ENCODE peak calls at places on chromosomes 6 and 20, in nine cellular contexts. Q is pancreas, Z is lower lobe of right lung, V is GM13977, E is glutamatergic neuron, H is PC-9, K is stomach, Y is endodermal cell, O is BJ. T is an unnamed sample.

GRCh38 chr6:24667378-24667803 is 514 bp downstream of the ACOT13 start:
- DNase-seq in Q (no peak), Z (no peak), V (peak; percentile 12), E (no peak), H (no peak), K (no peak), Y (no peak), O (no peak), T (peak; percentile 20)

GRCh38 chr6:25889877-25890853 is 16.1 kb upstream of the SLC17A3 start:
- DNase-seq in Q (no peak), Z (no peak), V (no peak), E (peak; percentile 19), H (peak; percentile 42), K (no peak), Y (peak; percentile 64), O (no peak), T (no peak)

GRCh38 chr6:137810554-137811120 is 56.4 kb upstream of the TNFAIP3 start:
- DNase-seq in Q (no peak), Z (no peak), V (no peak), E (no peak), H (no peak), K (no peak), Y (no peak), O (no peak), T (no peak)

GRCh38 chr6:1182722-1183521 is 129.0 kb upstream of the FOXQ1 start:
- DNase-seq in Q (no peak), Z (no peak), V (no peak), E (no peak), H (no peak), K (peak; percentile 54), Y (no peak), O (no peak), T (no peak)

GRCh38 chr20:40545478-40545877 is 143.6 kb downstream of the MAFB start:
- DNase-seq in Q (no peak), Z (no peak), V (no peak), E (no peak), H (no peak), K (no peak), Y (no peak), O (no peak), T (no peak)

GRCh38 chr6:130749402-130749801 is 77.8 kb upstream of the SMLR1 start:
- DNase-seq in Q (no peak), Z (no peak), V (no peak), E (no peak), H (no peak), K (no peak), Y (peak; percentile 60), O (no peak), T (no peak)

GRCh38 chr6:146948790-146949342 is 255.4 kb upstream of the STXBP5 start:
- DNase-seq in Q (no peak), Z (no peak), V (no peak), E (no peak), H (no peak), K (no peak), Y (no peak), O (no peak), T (no peak)

GRCh38 chr20:10673176-10673830 is 496 bp downstream of the JAG1 start:
- DNase-seq in Q (peak; percentile 85), Z (peak; percentile 59), V (peak; percentile 55), E (peak; percentile 58), H (peak; percentile 27), K (peak; percentile 42), Y (peak; percentile 75), O (no peak), T (peak; percentile 41)

GRCh38 chr6:3329491-3330051 is 70.8 kb downstream of the PSMG4 start:
- DNase-seq in Q (peak; percentile 89), Z (no peak), V (no peak), E (peak; percentile 5), H (no peak), K (no peak), Y (no peak), O (no peak), T (no peak)

GRCh38 chr6:45586216-45587171 is 208.8 kb upstream of the SUPT3H start:
- DNase-seq in Q (no peak), Z (no peak), V (no peak), E (no peak), H (peak; percentile 70), K (no peak), Y (peak; percentile 54), O (no peak), T (no peak)

GRCh38 chr6:127843582-127843981 is 57.3 kb downstream of the THEMIS start:
- DNase-seq in Q (no peak), Z (no peak), V (no peak), E (no peak), H (no peak), K (no peak), Y (no peak), O (no peak), T (no peak)

GRCh38 chr20:57653546-57653900 is 33.3 kb upstream of the ZBP1 start:
- DNase-seq in Q (no peak), Z (peak; percentile 37), V (peak; percentile 45), E (no peak), H (no peak), K (no peak), Y (no peak), O (no peak), T (peak; percentile 17)

GRCh38 chr6:12911387-12911960 is 194.9 kb downstream of the PHACTR1 start:
- DNase-seq in Q (no peak), Z (no peak), V (peak; percentile 26), E (no peak), H (no peak), K (no peak), Y (no peak), O (peak; percentile 10), T (no peak)

GRCh38 chr6:38239719-38240451 is 399.8 kb downstream of the BTBD9 start:
- DNase-seq in Q (no peak), Z (no peak), V (no peak), E (no peak), H (no peak), K (no peak), Y (peak; percentile 44), O (no peak), T (peak; percentile 15)

GRCh38 chr6:44264154-44265002 is 973 bp downstream of the NFKBIE start:
- DNase-seq in Q (peak; percentile 75), Z (peak; percentile 81), V (peak; percentile 78), E (no peak), H (no peak), K (peak; percentile 56), Y (no peak), O (no peak), T (peak; percentile 68)

GRCh38 chr6:126913658-126914057 is 204.8 kb upstream of the RSPO3 start:
- DNase-seq in Q (no peak), Z (no peak), V (no peak), E (no peak), H (no peak), K (no peak), Y (no peak), O (no peak), T (no peak)

GRCh38 chr20:46970937-46971630 is 76.4 kb downstream of the EYA2 start:
- DNase-seq in Q (no peak), Z (no peak), V (peak; percentile 35), E (no peak), H (no peak), K (no peak), Y (peak; percentile 84), O (no peak), T (no peak)

GRCh38 chr6:167696261-167696660 is 130.4 kb upstream of the AFDN start:
- DNase-seq in Q (no peak), Z (no peak), V (no peak), E (no peak), H (no peak), K (no peak), Y (no peak), O (no peak), T (no peak)

GRCh38 chr6:122804962-122805499 is 16.0 kb downstream of the SMPDL3A start:
- DNase-seq in Q (no peak), Z (no peak), V (no peak), E (no peak), H (no peak), K (no peak), Y (no peak), O (no peak), T (no peak)

GRCh38 chr20:31593221-31594001 is 11.7 kb upstream of the ID1 start:
- DNase-seq in Q (no peak), Z (peak; percentile 71), V (no peak), E (no peak), H (peak; percentile 100), K (peak; percentile 81), Y (peak; percentile 65), O (no peak), T (no peak)

GRCh38 chr6:105874835-105875626 is 211.1 kb upstream of the PRDM1 start:
- DNase-seq in Q (no peak), Z (no peak), V (no peak), E (no peak), H (no peak), K (no peak), Y (no peak), O (no peak), T (no peak)

GRCh38 chr20:19598117-19598516 is 159.9 kb upstream of the RIN2 start:
- DNase-seq in Q (no peak), Z (no peak), V (no peak), E (no peak), H (no peak), K (no peak), Y (peak; percentile 48), O (no peak), T (no peak)

GRCh38 chr6:1611572-1612385 is 2.1 kb downstream of the FOXC1 start:
- DNase-seq in Q (no peak), Z (no peak), V (peak; percentile 54), E (no peak), H (peak; percentile 25), K (no peak), Y (peak; percentile 88), O (no peak), T (no peak)

GRCh38 chr6:18245079-18245478 is 19.3 kb downstream of the DEK start:
- DNase-seq in Q (no peak), Z (no peak), V (no peak), E (no peak), H (no peak), K (no peak), Y (no peak), O (no peak), T (no peak)
- TF ChIP-seq CTCF in Q (no peak), Z (no peak), V (no peak), E (no peak), H (no peak), K (no peak), Y (no peak), O (no peak), T (no peak)

GRCh38 chr6:7086488-7086887 is 21.3 kb upstream of the RREB1 start:
- DNase-seq in Q (no peak), Z (peak; percentile 67), V (peak; percentile 56), E (no peak), H (peak; percentile 5), K (peak; percentile 37), Y (no peak), O (no peak), T (peak; percentile 58)
- TF ChIP-seq CTCF in Q (no peak), Z (no peak), V (peak; percentile 70), E (no peak), H (no peak), K (no peak), Y (no peak), O (peak; percentile 18), T (peak; percentile 49)

GRCh38 chr20:64099880-64100565 is 7.3 kb downstream of the NPBWR2 start:
- DNase-seq in Q (peak; percentile 25), Z (no peak), V (peak; percentile 77), E (no peak), H (no peak), K (no peak), Y (no peak), O (no peak), T (peak; percentile 63)
- TF ChIP-seq CTCF in Q (no peak), Z (no peak), V (no peak), E (no peak), H (no peak), K (no peak), Y (no peak), O (no peak), T (no peak)

GRCh38 chr6:33812669-33813068 is 8.9 kb upstream of the MLN start:
- DNase-seq in Q (no peak), Z (peak; percentile 56), V (peak; percentile 69), E (peak; percentile 43), H (peak; percentile 63), K (peak; percentile 35), Y (peak; percentile 95), O (no peak), T (peak; percentile 65)
- TF ChIP-seq CTCF in Q (peak; percentile 25), Z (peak; percentile 20), V (no peak), E (no peak), H (peak; percentile 36), K (peak; percentile 42), Y (peak; percentile 70), O (peak; percentile 53), T (no peak)

T was measured in GM10248.